ENCODE peak calls at places on chromosomes 4 and X, in ten cellular contexts. One of them, this sample, is unnamed.
A peak's percentile ranks its signal among the peaks of the same experiment; 100 is the strongest.

GRCh38 chr4:150244600-150244999 is 166.4 kb downstream of the DCLK2 start:
- DNase-seq in Calu3: no peak
- DNase-seq in mucosa of descending colon: no peak
- DNase-seq in lung: no peak
- DNase-seq in A549: peak; percentile 27
- DNase-seq in fibroblast of villous mesenchyme: peak; percentile 54
- DNase-seq in left ventricle myocardium inferior: no peak
- DNase-seq in cardiac muscle cell: peak; percentile 62
- DNase-seq in colonic mucosa: no peak
- DNase-seq in psoas muscle: no peak
- DNase-seq in this sample: peak; percentile 70

GRCh38 chr4:2416564-2417195 is 1.8 kb downstream of the ZFYVE28 start:
- DNase-seq in cardiac muscle cell: no peak
- DNase-seq in colonic mucosa: peak; percentile 70
- DNase-seq in Calu3: no peak
- DNase-seq in mucosa of descending colon: peak; percentile 71
- DNase-seq in psoas muscle: no peak
- DNase-seq in A549: no peak
- DNase-seq in left ventricle myocardium inferior: peak; percentile 38
- DNase-seq in lung: no peak
- DNase-seq in fibroblast of villous mesenchyme: no peak
- DNase-seq in this sample: no peak

GRCh38 chrX:3738489-3738888 is 25.0 kb upstream of the PRKX start:
- DNase-seq in A549: no peak
- DNase-seq in left ventricle myocardium inferior: no peak
- DNase-seq in fibroblast of villous mesenchyme: no peak
- DNase-seq in cardiac muscle cell: no peak
- DNase-seq in colonic mucosa: no peak
- DNase-seq in Calu3: no peak
- DNase-seq in psoas muscle: no peak
- DNase-seq in lung: no peak
- DNase-seq in mucosa of descending colon: no peak
- DNase-seq in this sample: no peak

GRCh38 chrX:25442501-25442900 is 426.7 kb upstream of the ARX start:
- DNase-seq in colonic mucosa: no peak
- DNase-seq in cardiac muscle cell: no peak
- DNase-seq in fibroblast of villous mesenchyme: no peak
- DNase-seq in Calu3: no peak
- DNase-seq in lung: no peak
- DNase-seq in mucosa of descending colon: no peak
- DNase-seq in A549: no peak
- DNase-seq in left ventricle myocardium inferior: no peak
- DNase-seq in psoas muscle: no peak
- DNase-seq in this sample: no peak

GRCh38 chr4:16289872-16290554 is 63.7 kb upstream of the TAPT1 start:
- DNase-seq in mucosa of descending colon: peak; percentile 51
- DNase-seq in A549: peak; percentile 17
- DNase-seq in psoas muscle: no peak
- DNase-seq in Calu3: no peak
- DNase-seq in colonic mucosa: no peak
- DNase-seq in lung: no peak
- DNase-seq in cardiac muscle cell: peak; percentile 64
- DNase-seq in fibroblast of villous mesenchyme: peak; percentile 42
- DNase-seq in left ventricle myocardium inferior: no peak
- DNase-seq in this sample: peak; percentile 60

GRCh38 chr4:99510721-99511120 is at the start of gene C4orf17:
- DNase-seq in Calu3: no peak
- DNase-seq in fibroblast of villous mesenchyme: no peak
- DNase-seq in lung: no peak
- DNase-seq in A549: no peak
- DNase-seq in colonic mucosa: no peak
- DNase-seq in left ventricle myocardium inferior: no peak
- DNase-seq in cardiac muscle cell: no peak
- DNase-seq in psoas muscle: no peak
- DNase-seq in mucosa of descending colon: no peak
- DNase-seq in this sample: no peak

GRCh38 chr4:54173281-54173912 is 55.7 kb upstream of the PDGFRA start:
- DNase-seq in fibroblast of villous mesenchyme: no peak
- DNase-seq in Calu3: no peak
- DNase-seq in lung: no peak
- DNase-seq in left ventricle myocardium inferior: no peak
- DNase-seq in psoas muscle: no peak
- DNase-seq in cardiac muscle cell: no peak
- DNase-seq in colonic mucosa: no peak
- DNase-seq in mucosa of descending colon: no peak
- DNase-seq in A549: no peak
- DNase-seq in this sample: no peak

GRCh38 chrX:151901821-151902220 is 10.9 kb upstream of the MAGEA4 start:
- DNase-seq in A549: no peak
- DNase-seq in Calu3: no peak
- DNase-seq in colonic mucosa: no peak
- DNase-seq in left ventricle myocardium inferior: no peak
- DNase-seq in psoas muscle: no peak
- DNase-seq in mucosa of descending colon: no peak
- DNase-seq in fibroblast of villous mesenchyme: no peak
- DNase-seq in lung: no peak
- DNase-seq in cardiac muscle cell: no peak
- DNase-seq in this sample: no peak

GRCh38 chr4:88792268-88792781 is 94.7 kb upstream of the NAP1L5 start:
- DNase-seq in mucosa of descending colon: no peak
- DNase-seq in lung: no peak
- DNase-seq in fibroblast of villous mesenchyme: peak; percentile 90
- DNase-seq in cardiac muscle cell: peak; percentile 88
- DNase-seq in A549: peak; percentile 9
- DNase-seq in psoas muscle: no peak
- DNase-seq in colonic mucosa: no peak
- DNase-seq in left ventricle myocardium inferior: no peak
- DNase-seq in Calu3: peak; percentile 14
- DNase-seq in this sample: peak; percentile 76

GRCh38 chr4:112251044-112251632 is 19.6 kb downstream of the AP1AR start:
- DNase-seq in lung: no peak
- DNase-seq in Calu3: no peak
- DNase-seq in colonic mucosa: no peak
- DNase-seq in mucosa of descending colon: no peak
- DNase-seq in A549: no peak
- DNase-seq in left ventricle myocardium inferior: no peak
- DNase-seq in fibroblast of villous mesenchyme: no peak
- DNase-seq in cardiac muscle cell: no peak
- DNase-seq in psoas muscle: no peak
- DNase-seq in this sample: no peak

GRCh38 chr4:108370291-108370690 is 201.6 kb upstream of the LEF1 start:
- DNase-seq in cardiac muscle cell: no peak
- DNase-seq in mucosa of descending colon: no peak
- DNase-seq in lung: no peak
- DNase-seq in fibroblast of villous mesenchyme: no peak
- DNase-seq in psoas muscle: no peak
- DNase-seq in colonic mucosa: no peak
- DNase-seq in A549: no peak
- DNase-seq in left ventricle myocardium inferior: no peak
- DNase-seq in Calu3: no peak
- DNase-seq in this sample: no peak

GRCh38 chr4:153038493-153039311 is 102.6 kb downstream of the FHDC1 start:
- DNase-seq in mucosa of descending colon: no peak
- DNase-seq in psoas muscle: no peak
- DNase-seq in cardiac muscle cell: no peak
- DNase-seq in A549: peak; percentile 2
- DNase-seq in lung: no peak
- DNase-seq in fibroblast of villous mesenchyme: no peak
- DNase-seq in colonic mucosa: no peak
- DNase-seq in left ventricle myocardium inferior: no peak
- DNase-seq in Calu3: no peak
- DNase-seq in this sample: no peak

GRCh38 chrX:110407910-110408545 is 49.4 kb downstream of the RTL9 start:
- DNase-seq in colonic mucosa: peak; percentile 75
- DNase-seq in left ventricle myocardium inferior: no peak
- DNase-seq in Calu3: peak; percentile 74
- DNase-seq in A549: peak; percentile 62
- DNase-seq in fibroblast of villous mesenchyme: peak; percentile 79
- DNase-seq in psoas muscle: no peak
- DNase-seq in mucosa of descending colon: peak; percentile 76
- DNase-seq in cardiac muscle cell: peak; percentile 77
- DNase-seq in lung: peak; percentile 62
- DNase-seq in this sample: peak; percentile 76

GRCh38 chr4:170875868-170876267 is 786.1 kb upstream of the AADAT start:
- DNase-seq in cardiac muscle cell: no peak
- DNase-seq in lung: no peak
- DNase-seq in A549: peak; percentile 3
- DNase-seq in left ventricle myocardium inferior: no peak
- DNase-seq in colonic mucosa: no peak
- DNase-seq in mucosa of descending colon: no peak
- DNase-seq in fibroblast of villous mesenchyme: no peak
- DNase-seq in psoas muscle: no peak
- DNase-seq in Calu3: no peak
- DNase-seq in this sample: no peak

GRCh38 chr4:155599596-155599995 is 67.1 kb upstream of the GUCY1A1 start:
- DNase-seq in Calu3: no peak
- DNase-seq in lung: no peak
- DNase-seq in A549: no peak
- DNase-seq in fibroblast of villous mesenchyme: no peak
- DNase-seq in psoas muscle: no peak
- DNase-seq in mucosa of descending colon: no peak
- DNase-seq in left ventricle myocardium inferior: no peak
- DNase-seq in cardiac muscle cell: no peak
- DNase-seq in colonic mucosa: no peak
- DNase-seq in this sample: no peak

GRCh38 chr4:88803600-88804096 is 106.0 kb upstream of the NAP1L5 start:
- DNase-seq in colonic mucosa: peak; percentile 79
- DNase-seq in psoas muscle: peak; percentile 68
- DNase-seq in cardiac muscle cell: peak; percentile 93
- DNase-seq in mucosa of descending colon: peak; percentile 73
- DNase-seq in fibroblast of villous mesenchyme: peak; percentile 98
- DNase-seq in Calu3: peak; percentile 22
- DNase-seq in left ventricle myocardium inferior: no peak
- DNase-seq in A549: peak; percentile 28
- DNase-seq in lung: peak; percentile 62
- DNase-seq in this sample: peak; percentile 91

GRCh38 chr4:84394386-84394785 is 104.7 kb downstream of the NKX6-1 start:
- DNase-seq in A549: no peak
- DNase-seq in cardiac muscle cell: no peak
- DNase-seq in left ventricle myocardium inferior: no peak
- DNase-seq in fibroblast of villous mesenchyme: no peak
- DNase-seq in psoas muscle: no peak
- DNase-seq in Calu3: no peak
- DNase-seq in colonic mucosa: no peak
- DNase-seq in mucosa of descending colon: no peak
- DNase-seq in lung: no peak
- DNase-seq in this sample: no peak

GRCh38 chrX:87578978-87579377 is 61.4 kb downstream of the KLHL4 start:
- DNase-seq in A549: no peak
- DNase-seq in Calu3: no peak
- DNase-seq in fibroblast of villous mesenchyme: no peak
- DNase-seq in mucosa of descending colon: no peak
- DNase-seq in colonic mucosa: no peak
- DNase-seq in left ventricle myocardium inferior: no peak
- DNase-seq in cardiac muscle cell: peak; percentile 30
- DNase-seq in psoas muscle: no peak
- DNase-seq in lung: no peak
- DNase-seq in this sample: peak; percentile 27

GRCh38 chr4:73275318-73275654 is 16.7 kb upstream of the ANKRD17 start:
- DNase-seq in psoas muscle: no peak
- DNase-seq in left ventricle myocardium inferior: no peak
- DNase-seq in mucosa of descending colon: no peak
- DNase-seq in A549: no peak
- DNase-seq in lung: no peak
- DNase-seq in colonic mucosa: no peak
- DNase-seq in fibroblast of villous mesenchyme: no peak
- DNase-seq in Calu3: no peak
- DNase-seq in cardiac muscle cell: no peak
- DNase-seq in this sample: no peak

GRCh38 chr4:79015406-79015805 is 76.2 kb upstream of the PAQR3 start:
- DNase-seq in left ventricle myocardium inferior: no peak
- DNase-seq in colonic mucosa: no peak
- DNase-seq in cardiac muscle cell: no peak
- DNase-seq in A549: no peak
- DNase-seq in fibroblast of villous mesenchyme: no peak
- DNase-seq in lung: no peak
- DNase-seq in mucosa of descending colon: no peak
- DNase-seq in Calu3: no peak
- DNase-seq in psoas muscle: no peak
- DNase-seq in this sample: no peak
- TF ChIP-seq CTCF in left ventricle myocardium inferior: no peak
- TF ChIP-seq CTCF in colonic mucosa: no peak
- TF ChIP-seq CTCF in cardiac muscle cell: no peak
- TF ChIP-seq CTCF in A549: no peak
- TF ChIP-seq CTCF in fibroblast of villous mesenchyme: no peak
- TF ChIP-seq CTCF in lung: no peak
- TF ChIP-seq CTCF in mucosa of descending colon: no peak
- TF ChIP-seq CTCF in Calu3: no peak
- TF ChIP-seq CTCF in psoas muscle: no peak
- TF ChIP-seq CTCF in this sample: no peak

GRCh38 chrX:132071260-132071659 is 48.2 kb downstream of the STK26 start:
- DNase-seq in lung: no peak
- DNase-seq in mucosa of descending colon: no peak
- DNase-seq in cardiac muscle cell: peak; percentile 26
- DNase-seq in A549: peak; percentile 11
- DNase-seq in colonic mucosa: no peak
- DNase-seq in left ventricle myocardium inferior: no peak
- DNase-seq in fibroblast of villous mesenchyme: peak; percentile 27
- DNase-seq in Calu3: no peak
- DNase-seq in psoas muscle: no peak
- DNase-seq in this sample: peak; percentile 36
- TF ChIP-seq CTCF in lung: no peak
- TF ChIP-seq CTCF in mucosa of descending colon: no peak
- TF ChIP-seq CTCF in cardiac muscle cell: peak; percentile 29
- TF ChIP-seq CTCF in A549: peak; percentile 36
- TF ChIP-seq CTCF in colonic mucosa: no peak
- TF ChIP-seq CTCF in left ventricle myocardium inferior: peak; percentile 22
- TF ChIP-seq CTCF in fibroblast of villous mesenchyme: peak; percentile 40
- TF ChIP-seq CTCF in Calu3: no peak
- TF ChIP-seq CTCF in psoas muscle: peak; percentile 25
- TF ChIP-seq CTCF in this sample: peak; percentile 12

GRCh38 chr4:59247032-59247431 is 1953.1 kb upstream of the ADGRL3 start:
- DNase-seq in cardiac muscle cell: no peak
- DNase-seq in Calu3: no peak
- DNase-seq in A549: no peak
- DNase-seq in colonic mucosa: no peak
- DNase-seq in lung: no peak
- DNase-seq in left ventricle myocardium inferior: no peak
- DNase-seq in mucosa of descending colon: no peak
- DNase-seq in psoas muscle: no peak
- DNase-seq in fibroblast of villous mesenchyme: no peak
- DNase-seq in this sample: peak; percentile 10
- TF ChIP-seq CTCF in cardiac muscle cell: no peak
- TF ChIP-seq CTCF in Calu3: no peak
- TF ChIP-seq CTCF in A549: peak; percentile 33
- TF ChIP-seq CTCF in colonic mucosa: no peak
- TF ChIP-seq CTCF in lung: no peak
- TF ChIP-seq CTCF in left ventricle myocardium inferior: peak; percentile 33
- TF ChIP-seq CTCF in mucosa of descending colon: no peak
- TF ChIP-seq CTCF in psoas muscle: no peak
- TF ChIP-seq CTCF in fibroblast of villous mesenchyme: no peak
- TF ChIP-seq CTCF in this sample: peak; percentile 6

DNA sequence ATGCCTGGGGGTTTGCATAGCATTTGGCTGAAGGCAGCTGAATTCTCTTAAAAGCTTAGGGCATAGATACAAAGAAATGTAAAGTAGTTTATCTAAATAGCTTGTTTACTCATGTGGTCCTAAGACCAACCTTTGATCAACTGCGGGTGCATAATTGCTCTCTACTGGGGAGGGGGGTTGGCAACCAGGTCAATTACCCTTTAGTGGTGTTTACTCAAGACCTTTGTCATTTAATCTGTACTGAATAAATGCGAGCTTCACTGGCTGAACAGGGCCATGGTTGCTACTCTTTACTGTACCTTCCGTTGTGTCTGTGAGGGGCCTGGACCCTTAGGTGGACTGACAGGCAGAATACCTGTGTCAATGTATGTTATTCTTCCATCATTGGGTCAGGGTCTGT is 102.7 kb upstream of the FAM9C start:
- DNase-seq in lung: no peak
- DNase-seq in psoas muscle: no peak
- DNase-seq in left ventricle myocardium inferior: no peak
- DNase-seq in colonic mucosa: no peak
- DNase-seq in mucosa of descending colon: no peak
- DNase-seq in A549: no peak
- DNase-seq in Calu3: no peak
- DNase-seq in cardiac muscle cell: no peak
- DNase-seq in fibroblast of villous mesenchyme: no peak
- DNase-seq in this sample: no peak
- TF ChIP-seq CTCF in lung: no peak
- TF ChIP-seq CTCF in psoas muscle: no peak
- TF ChIP-seq CTCF in left ventricle myocardium inferior: no peak
- TF ChIP-seq CTCF in colonic mucosa: no peak
- TF ChIP-seq CTCF in mucosa of descending colon: no peak
- TF ChIP-seq CTCF in A549: no peak
- TF ChIP-seq CTCF in Calu3: no peak
- TF ChIP-seq CTCF in cardiac muscle cell: no peak
- TF ChIP-seq CTCF in fibroblast of villous mesenchyme: no peak
- TF ChIP-seq CTCF in this sample: no peak